ENCODE peak calls at places on chromosomes 5 and 9, in eight cellular contexts. X is NCI-H460; N is COR-L47; P is stimulated activated CD4-positive, alpha-beta T cell treated with anti-CD3 and anti-CD28 coated beads, Interleukin-4, amount 100 ng/mL, for 48 hours; G is NCI-H2029; A is A673; M is T-helper 2 cell; L is foreskin keratinocyte. W is an unnamed sample.

GRCh38 chr5:110727025-110727314 is 499 bp upstream of the TMEM232 start:
- DNase-seq in X (no peak), N (no peak), P (no peak), G (peak; percentile 7), A (no peak), M (no peak), L (no peak), W (peak; percentile 22)

GRCh38 chr9:34170252-34170915 is 8.5 kb upstream of the UBAP1 start:
- DNase-seq in X (no peak), N (no peak), P (no peak), G (no peak), A (no peak), M (no peak), L (no peak), W (peak; percentile 85)

GRCh38 chr5:10746711-10747110 is 14.3 kb downstream of the DAP start:
- DNase-seq in X (no peak), N (no peak), P (no peak), G (peak; percentile 94), A (no peak), M (no peak), L (no peak), W (peak; percentile 97)

GRCh38 chr5:54832846-54833245 is 152.5 kb downstream of the ESM1 start:
- DNase-seq in X (no peak), N (peak; percentile 9), P (no peak), G (no peak), A (no peak), M (no peak), L (no peak), W (no peak)

GRCh38 chr9:113184509-113184908 is 33.7 kb downstream of the SLC31A2 start:
- DNase-seq in X (no peak), N (no peak), P (no peak), G (no peak), A (no peak), M (no peak), L (peak; percentile 44), W (no peak)

GRCh38 chr5:151772868-151773561 is 1.3 kb downstream of the G3BP1 start:
- DNase-seq in X (no peak), N (no peak), P (no peak), G (no peak), A (no peak), M (no peak), L (peak; percentile 12), W (peak; percentile 39)

GRCh38 chr9:117204971-117205370 is 209.9 kb downstream of the ASTN2 start:
- DNase-seq in X (no peak), N (no peak), P (no peak), G (no peak), A (no peak), M (no peak), L (no peak), W (no peak)

GRCh38 chr5:155128786-155129512 is 115.4 kb downstream of the KIF4B start:
- DNase-seq in X (no peak), N (no peak), P (no peak), G (no peak), A (no peak), M (no peak), L (no peak), W (no peak)

GRCh38 chr5:78647838-78648358 is 674 bp downstream of the LHFPL2 start:
- DNase-seq in X (peak; percentile 12), N (peak; percentile 59), P (no peak), G (no peak), A (peak; percentile 67), M (no peak), L (no peak), W (peak; percentile 52)